ENCODE peak calls at places on chromosomes 5 and 9, in five cellular contexts. A is neural crest cell; W is prostate gland; S is cardiac muscle cell; L is activated T-cell treated with anti-CD3 and anti-CD28 coated beads, Interleukin-2, amount 50 U/mL, for 72 hours. R is an unnamed sample.

GRCh38 chr9:135519179-135519971 is 1.9 kb upstream of the LCN1 start:
- DNase-seq in W (no peak), A (no peak), L (no peak), S (no peak), R (no peak)

GRCh38 chr5:45454114-45454513 is 242.1 kb downstream of the HCN1 start:
- DNase-seq in W (no peak), S (peak), A (no peak), L (no peak), R (no peak)

GRCh38 chr9:123073441-123073840 is 40.0 kb downstream of the GPR21 start:
- DNase-seq in L (no peak), A (no peak), S (no peak), W (no peak), R (no peak)

GRCh38 chr9:26166537-26166936 is 488.3 kb upstream of the TUSC1 start:
- DNase-seq in L (no peak), A (no peak), W (no peak), S (no peak), R (no peak)

GRCh38 chr9:15276328-15276969 is 30.6 kb downstream of the TTC39B start:
- DNase-seq in A (no peak), W (no peak), S (no peak), L (no peak), R (no peak)

GRCh38 chr9:97808972-97809371 is 44.1 kb upstream of the FOXE1 start:
- DNase-seq in S (no peak), A (no peak), L (no peak), W (no peak), R (no peak)

GRCh38 chr9:15725953-15726352 is 173.1 kb downstream of the CCDC171 start:
- DNase-seq in S (no peak), W (no peak), A (no peak), L (no peak), R (no peak)

GRCh38 chr5:3385874-3386536 is 209.6 kb upstream of the IRX1 start:
- DNase-seq in L (no peak), W (no peak), S (no peak), A (no peak), R (no peak)

GRCh38 chr5:168390491-168390890 is 95.8 kb upstream of the RARS1 start:
- DNase-seq in L (no peak), A (no peak), W (peak), S (no peak), R (no peak)

GRCh38 chr9:110257097-110257955 is 1.0 kb upstream of the TXN start:
- DNase-seq in S (peak), W (peak), L (peak), A (no peak), R (peak)